ENCODE peak calls at places on chromosomes 11 and 22, in five cellular contexts. T is naive thymus-derived CD4-positive, alpha-beta T cell; D is endothelial cell of umbilical vein; I is cardiac muscle cell; Q is GM23338. A is an unnamed sample.

GRCh38 chr11:68709064-68709463 is 24.7 kb downstream of the GAL start:
- DNase-seq in D (no peak), T (no peak), Q (no peak), I (no peak), A (no peak)

GRCh38 chr22:49639956-49640355 is 187.7 kb downstream of the BRD1 start:
- DNase-seq in T (no peak), D (no peak), Q (no peak), I (no peak), A (no peak)

GRCh38 chr11:12271826-12272366 is 105.5 kb upstream of the PARVA start:
- DNase-seq in D (no peak), I (no peak), T (no peak), Q (no peak), A (no peak)

GRCh38 chr11:6219359-6219758 is 14.0 kb downstream of the C11orf42 start:
- DNase-seq in Q (no peak), D (peak), T (no peak), I (peak), A (no peak)

GRCh38 chr22:43213066-43213465 is 26.1 kb upstream of the TTLL12 start:
- DNase-seq in D (no peak), Q (peak), I (peak), T (no peak), A (no peak)

GRCh38 chr22:47434336-47435203 is 672.1 kb downstream of the TBC1D22A start:
- DNase-seq in D (no peak), T (no peak), I (no peak), Q (no peak), A (no peak)

GRCh38 chr11:7599209-7599608 is 74.1 kb downstream of the CYB5R2 start:
- DNase-seq in Q (no peak), D (peak), I (no peak), T (no peak), A (no peak)

GRCh38 chr11:82733444-82734119 is at the start of gene FAM181B:
- DNase-seq in Q (peak), T (peak), D (peak), I (peak), A (peak)

GRCh38 chr11:363948-364761 is 5.1 kb upstream of the B4GALNT4 start:
- DNase-seq in T (peak), I (no peak), D (peak), Q (peak), A (no peak)

GRCh38 chr11:112786196-112786595 is 175.0 kb upstream of the NCAM1 start:
- DNase-seq in T (no peak), I (no peak), Q (no peak), D (no peak), A (no peak)

GRCh38 chr11:68965901-68966868 is 14.6 kb downstream of the MRGPRD start:
- DNase-seq in I (no peak), T (peak), Q (no peak), D (no peak), A (no peak)

GRCh38 chr11:1350086-1350725 is 39.5 kb upstream of the BRSK2 start:
- DNase-seq in I (no peak), T (no peak), Q (no peak), D (no peak), A (no peak)

GRCh38 chr11:31779268-31779879 is 31.7 kb downstream of the PAX6 start:
- DNase-seq in D (peak), Q (no peak), T (no peak), I (no peak), A (no peak)

GRCh38 chr11:76910620-76911414 is 50.1 kb downstream of the ACER3 start:
- DNase-seq in Q (peak), D (no peak), I (peak), T (no peak), A (no peak)

GRCh38 chr22:21865041-21865440 is 2.4 kb downstream of the MAPK1 start:
- DNase-seq in D (peak), I (peak), Q (no peak), T (no peak), A (no peak)

GRCh38 chr22:34917239-34917638 is 148.7 kb upstream of the ISX start:
- DNase-seq in D (no peak), Q (no peak), I (no peak), T (no peak), A (no peak)

GRCh38 chr22:39699631-39700348 is 129.2 kb downstream of the CACNA1I start:
- DNase-seq in T (no peak), I (no peak), D (no peak), Q (no peak), A (no peak)

GRCh38 chr11:13343931-13344717 is 66.5 kb downstream of the BMAL1 start:
- DNase-seq in D (peak), Q (peak), I (peak), T (peak), A (peak)

GRCh38 chr22:48654492-48654891 is 1173.2 kb downstream of the BRD1 start:
- DNase-seq in Q (no peak), D (no peak), T (no peak), I (no peak), A (no peak)

GRCh38 chr11:114563077-114563476 is 3.4 kb upstream of the NXPE1 start:
- DNase-seq in D (peak), T (no peak), I (peak), Q (no peak), A (no peak)

GRCh38 chr22:30877662-30878515 is 90.7 kb downstream of the MORC2 start:
- DNase-seq in I (no peak), T (no peak), D (no peak), Q (no peak), A (no peak)

GRCh38 chr11:85076535-85077330 is 550.4 kb downstream of the DLG2 start:
- DNase-seq in D (no peak), I (no peak), Q (no peak), T (no peak), A (no peak)

GRCh38 chr11:99822846-99823565 is 802.3 kb downstream of the CNTN5 start:
- DNase-seq in Q (no peak), T (no peak), I (no peak), D (no peak), A (no peak)

DNA sequence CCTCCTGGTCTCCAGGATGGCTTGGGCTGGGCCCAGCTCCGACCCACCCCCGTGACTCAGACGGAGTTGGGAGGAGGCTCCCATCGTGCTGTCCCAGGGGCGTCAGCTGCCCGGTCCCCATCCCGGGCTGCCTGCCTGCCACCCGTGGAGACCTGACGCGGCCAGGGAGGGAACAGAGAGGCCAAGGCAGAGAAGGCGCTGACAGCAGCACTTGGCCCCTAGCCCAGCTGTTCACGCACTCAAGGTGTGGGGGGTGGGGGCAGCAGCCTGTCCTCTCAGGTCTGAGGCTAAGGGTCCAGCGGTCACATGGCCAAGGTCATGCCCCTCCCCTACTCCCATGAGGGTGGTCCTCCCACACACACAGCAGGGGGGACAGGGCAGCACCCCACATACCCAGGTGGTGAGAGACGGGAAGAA is 48.6 kb downstream of the ELFN2 start:
- DNase-seq in Q (no peak), T (no peak), I (no peak), D (no peak), A (no peak)
- H3K27ac ChIP-seq in Q (no peak), T (no peak), I (no peak), D (no peak), A (no peak)

GRCh38 chr11:73384531-73384870 is 8.3 kb downstream of the RELT start:
- DNase-seq in Q (no peak), T (no peak), I (no peak), D (no peak), A (peak)
- H3K27ac ChIP-seq in Q (no peak), T (peak), I (no peak), D (no peak), A (peak)

DNA sequence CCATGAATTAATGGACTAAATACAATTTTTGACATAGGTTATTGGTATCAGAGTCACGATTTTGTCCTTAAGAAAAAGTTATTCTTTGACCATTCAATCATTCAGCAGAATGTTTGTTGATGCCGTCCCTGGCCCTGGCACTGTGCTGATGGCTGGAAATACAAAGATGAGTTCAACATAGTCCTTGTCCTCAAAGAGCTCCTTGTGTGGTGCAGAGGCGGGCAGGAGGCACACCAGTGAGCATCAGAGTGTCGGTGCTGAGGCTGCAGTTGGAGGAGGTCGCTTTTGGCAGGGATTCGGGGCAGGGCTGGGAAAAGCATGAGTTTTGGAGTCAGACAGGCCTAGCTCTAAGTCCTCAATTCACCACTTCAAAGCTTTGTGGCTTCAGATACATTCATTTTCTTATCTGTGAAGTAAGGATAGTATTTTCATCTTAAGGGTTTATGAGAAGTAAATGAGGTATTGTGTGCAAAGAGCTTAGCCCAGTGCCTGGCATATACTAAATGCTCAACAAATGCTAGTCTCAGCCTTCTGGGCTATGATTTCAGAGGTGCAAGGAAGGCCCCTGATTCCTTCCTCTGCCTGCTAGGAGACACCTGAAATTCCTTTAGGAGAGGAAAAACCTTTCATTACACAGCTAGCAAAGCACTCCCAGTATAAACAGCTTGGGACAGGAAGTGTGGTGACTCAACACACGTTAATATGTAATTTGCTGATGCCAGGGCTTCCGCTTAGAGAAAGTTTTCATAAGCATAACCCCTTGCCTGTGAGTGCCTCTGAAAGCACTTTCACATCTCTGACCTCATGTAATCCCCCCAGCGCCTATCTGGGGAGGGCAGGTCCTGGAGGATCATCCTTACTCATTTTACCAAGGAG is 113.8 kb downstream of the NECTIN1 start:
- DNase-seq in D (peak), T (no peak), Q (no peak), I (peak), A (peak)
- H3K27ac ChIP-seq in D (peak), T (no peak), Q (no peak), I (no peak), A (peak)

GRCh38 chr11:62104816-62105610 is 18.8 kb upstream of the INCENP start:
- DNase-seq in Q (no peak), I (peak), T (no peak), D (peak), A (no peak)
- H3K27ac ChIP-seq in Q (no peak), I (no peak), T (peak), D (no peak), A (peak)

DNA sequence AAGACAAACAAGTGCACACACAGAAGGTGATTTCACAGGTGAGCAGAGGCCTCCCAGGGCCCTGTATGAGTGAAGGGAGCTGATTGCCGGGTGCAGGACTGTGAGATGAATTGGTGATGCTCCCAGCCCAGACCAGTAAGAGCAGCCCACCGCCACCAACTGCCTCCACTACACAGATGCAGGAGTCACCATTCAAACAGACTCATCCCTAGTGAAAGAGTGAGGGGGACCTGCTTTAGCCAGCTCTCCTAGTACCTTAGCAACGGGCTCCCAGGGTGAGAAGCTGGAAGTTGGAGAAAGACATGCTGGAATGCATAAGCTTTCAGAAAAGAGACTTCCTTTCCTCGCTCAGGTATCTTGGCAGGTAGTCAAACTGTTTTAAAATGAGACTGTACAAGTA is 146.1 kb downstream of the ATXN10 start:
- DNase-seq in I (no peak), D (no peak), Q (no peak), T (no peak), A (no peak)
- H3K27ac ChIP-seq in I (peak), D (no peak), Q (peak), T (no peak), A (peak)

DNA sequence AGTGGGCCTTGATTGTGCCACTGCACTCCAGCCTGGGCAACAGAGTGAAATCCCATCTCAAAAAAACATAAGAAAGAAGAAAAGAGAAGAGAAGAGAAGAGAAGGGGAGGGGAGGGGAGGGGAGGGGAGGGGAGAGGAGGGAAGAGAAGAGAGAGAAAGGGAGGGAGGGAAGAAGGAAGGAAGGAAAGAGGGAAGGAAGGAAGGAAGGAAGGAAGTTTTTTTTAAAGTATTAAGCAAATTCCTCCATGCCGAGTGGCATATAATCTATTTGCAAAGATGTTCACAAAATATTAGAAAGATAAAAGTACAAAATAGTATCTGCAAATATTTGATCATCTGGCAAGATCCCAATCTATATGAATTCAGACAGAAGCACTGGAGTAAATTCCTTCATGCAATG is 10.5 kb upstream of the CFAP300 start:
- DNase-seq in I (no peak), T (no peak), Q (no peak), D (no peak), A (no peak)
- H3K27ac ChIP-seq in I (no peak), T (no peak), Q (no peak), D (no peak), A (no peak)

DNA sequence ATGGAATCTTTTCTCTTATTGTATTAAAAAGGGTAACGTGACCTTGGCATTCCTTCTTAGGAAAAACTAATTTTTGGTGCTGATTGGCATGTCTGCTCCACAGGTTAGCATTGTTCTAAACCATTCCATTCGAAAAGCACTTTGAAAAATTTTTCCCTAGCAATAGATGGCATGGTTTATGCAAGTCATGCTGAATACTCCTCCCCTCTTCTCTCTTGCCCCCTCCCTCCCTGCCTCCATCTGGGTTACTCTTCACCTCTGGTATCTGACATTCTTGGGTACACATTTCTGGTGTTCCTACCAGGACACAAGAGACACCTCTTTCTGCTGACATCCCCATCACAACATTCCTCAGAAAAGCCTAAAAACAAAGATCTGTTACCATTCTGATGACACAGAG is 1.5 kb upstream of the SLC22A25 start:
- DNase-seq in T (no peak), Q (no peak), I (no peak), D (no peak), A (no peak)
- H3K27ac ChIP-seq in T (no peak), Q (no peak), I (no peak), D (no peak), A (no peak)

GRCh38 chr22:17629646-17630045 is 1.1 kb upstream of the ATP6V1E1 start:
- DNase-seq in D (peak), Q (no peak), I (no peak), T (no peak), A (no peak)
- H3K27ac ChIP-seq in D (peak), Q (peak), I (no peak), T (peak), A (no peak)

A was measured in substantia nigra.